ENCODE peak calls at places on chromosomes 11 and 22, in seven cellular contexts. One of them, this sample, is unnamed.

GRCh38 chr22:24431309-24432034 is 4.1 kb downstream of the ADORA2A start:
- DNase-seq in WTC11: no peak
- DNase-seq in ACHN: no peak
- DNase-seq in HuH-7.5: no peak
- DNase-seq in hepatocyte: no peak
- DNase-seq in HCEC 1CT: no peak
- DNase-seq in GM23338: no peak
- DNase-seq in this sample: no peak

GRCh38 chr11:87901366-87901765 is 273.9 kb downstream of the RAB38 start:
- DNase-seq in WTC11: no peak
- DNase-seq in GM23338: no peak
- DNase-seq in hepatocyte: no peak
- DNase-seq in ACHN: no peak
- DNase-seq in HCEC 1CT: no peak
- DNase-seq in HuH-7.5: no peak
- DNase-seq in this sample: no peak

GRCh38 chr11:109547356-109548027 is 125.5 kb downstream of the C11orf87 start:
- DNase-seq in HuH-7.5: no peak
- DNase-seq in hepatocyte: no peak
- DNase-seq in ACHN: peak
- DNase-seq in WTC11: no peak
- DNase-seq in GM23338: no peak
- DNase-seq in HCEC 1CT: peak
- DNase-seq in this sample: no peak

GRCh38 chr11:65180877-65181568 is 705 bp upstream of the CAPN1 start:
- DNase-seq in GM23338: peak
- DNase-seq in hepatocyte: peak
- DNase-seq in HuH-7.5: peak
- DNase-seq in WTC11: peak
- DNase-seq in HCEC 1CT: peak
- DNase-seq in ACHN: peak
- DNase-seq in this sample: peak

GRCh38 chr11:77035041-77035440 is 843 bp downstream of the B3GNT6 start:
- DNase-seq in HuH-7.5: no peak
- DNase-seq in hepatocyte: no peak
- DNase-seq in HCEC 1CT: no peak
- DNase-seq in GM23338: no peak
- DNase-seq in ACHN: no peak
- DNase-seq in WTC11: no peak
- DNase-seq in this sample: peak

GRCh38 chr11:82731691-82732277 is 1.9 kb downstream of the FAM181B start:
- DNase-seq in ACHN: no peak
- DNase-seq in HuH-7.5: no peak
- DNase-seq in HCEC 1CT: no peak
- DNase-seq in WTC11: peak
- DNase-seq in GM23338: peak
- DNase-seq in hepatocyte: no peak
- DNase-seq in this sample: no peak

GRCh38 chr11:80632156-80632555 is 1191.3 kb upstream of the TENM4 start:
- DNase-seq in GM23338: no peak
- DNase-seq in HCEC 1CT: no peak
- DNase-seq in hepatocyte: no peak
- DNase-seq in WTC11: no peak
- DNase-seq in HuH-7.5: no peak
- DNase-seq in ACHN: no peak
- DNase-seq in this sample: no peak

GRCh38 chr22:25404556-25404922 is 159.9 kb upstream of the GRK3 start:
- DNase-seq in hepatocyte: peak
- DNase-seq in ACHN: no peak
- DNase-seq in HCEC 1CT: no peak
- DNase-seq in GM23338: peak
- DNase-seq in HuH-7.5: no peak
- DNase-seq in WTC11: no peak
- DNase-seq in this sample: peak

GRCh38 chr22:43443072-43443471 is 31.3 kb downstream of the MPPED1 start:
- DNase-seq in WTC11: no peak
- DNase-seq in HCEC 1CT: no peak
- DNase-seq in HuH-7.5: no peak
- DNase-seq in GM23338: no peak
- DNase-seq in hepatocyte: no peak
- DNase-seq in ACHN: no peak
- DNase-seq in this sample: no peak

GRCh38 chr22:18103527-18104269 is 6.9 kb upstream of the TUBA8 start:
- DNase-seq in HuH-7.5: no peak
- DNase-seq in hepatocyte: no peak
- DNase-seq in GM23338: no peak
- DNase-seq in ACHN: peak
- DNase-seq in HCEC 1CT: no peak
- DNase-seq in WTC11: no peak
- DNase-seq in this sample: no peak

GRCh38 chr11:38948392-38948791 is 2350.4 kb upstream of the RAG2 start:
- DNase-seq in HCEC 1CT: no peak
- DNase-seq in GM23338: no peak
- DNase-seq in hepatocyte: no peak
- DNase-seq in ACHN: no peak
- DNase-seq in WTC11: no peak
- DNase-seq in HuH-7.5: no peak
- DNase-seq in this sample: no peak

GRCh38 chr11:957201-957920 is 31.7 kb downstream of the AP2A2 start:
- DNase-seq in HCEC 1CT: no peak
- DNase-seq in WTC11: no peak
- DNase-seq in GM23338: no peak
- DNase-seq in HuH-7.5: no peak
- DNase-seq in hepatocyte: peak
- DNase-seq in ACHN: no peak
- DNase-seq in this sample: no peak

GRCh38 chr11:71400216-71400615 is 48.0 kb downstream of the DHCR7 start:
- DNase-seq in hepatocyte: no peak
- DNase-seq in HCEC 1CT: no peak
- DNase-seq in ACHN: no peak
- DNase-seq in GM23338: no peak
- DNase-seq in WTC11: no peak
- DNase-seq in HuH-7.5: no peak
- DNase-seq in this sample: no peak

This sample was measured in HT-29.